ENCODE peak calls at places on chromosomes 13 and 19, in six cellular contexts. One of them, this sample, is unnamed.

GRCh38 chr13:75872970-75873369 is 236.8 kb downstream of the LMO7 start:
- DNase-seq in heart right ventricle: no peak
- DNase-seq in A549: no peak
- DNase-seq in hepatocyte: no peak
- DNase-seq in IMR-90: no peak
- DNase-seq in OCI-LY7: no peak
- DNase-seq in this sample: no peak

GRCh38 chr19:58538257-58539168 is 5.4 kb upstream of the TRIM28 start:
- DNase-seq in heart right ventricle: peak; percentile 54
- DNase-seq in A549: no peak
- DNase-seq in hepatocyte: peak; percentile 83
- DNase-seq in IMR-90: no peak
- DNase-seq in OCI-LY7: no peak
- DNase-seq in this sample: no peak

GRCh38 chr19:6811906-6812305 is 39.4 kb downstream of the VAV1 start:
- DNase-seq in heart right ventricle: no peak
- DNase-seq in A549: peak; percentile 82
- DNase-seq in hepatocyte: peak; percentile 15
- DNase-seq in IMR-90: peak; percentile 39
- DNase-seq in OCI-LY7: peak; percentile 58
- DNase-seq in this sample: no peak

GRCh38 chr19:51621178-51621577 is 9.0 kb downstream of the SIGLEC5 start:
- DNase-seq in heart right ventricle: no peak
- DNase-seq in A549: no peak
- DNase-seq in hepatocyte: no peak
- DNase-seq in IMR-90: no peak
- DNase-seq in OCI-LY7: peak; percentile 65
- DNase-seq in this sample: no peak

GRCh38 chr13:44407379-44407778 is 33.8 kb downstream of the SERP2 start:
- DNase-seq in heart right ventricle: no peak
- DNase-seq in A549: no peak
- DNase-seq in hepatocyte: no peak
- DNase-seq in IMR-90: no peak
- DNase-seq in OCI-LY7: no peak
- DNase-seq in this sample: no peak

GRCh38 chr13:42760949-42761348 is 20.4 kb upstream of the FAM216B start:
- DNase-seq in heart right ventricle: no peak
- DNase-seq in A549: no peak
- DNase-seq in hepatocyte: peak; percentile 10
- DNase-seq in IMR-90: peak; percentile 70
- DNase-seq in OCI-LY7: no peak
- DNase-seq in this sample: no peak

GRCh38 chr19:7515091-7515470 is 822 bp upstream of the ZNF358 start:
- DNase-seq in heart right ventricle: no peak
- DNase-seq in A549: no peak
- DNase-seq in hepatocyte: peak; percentile 36
- DNase-seq in IMR-90: peak; percentile 66
- DNase-seq in OCI-LY7: no peak
- DNase-seq in this sample: no peak

GRCh38 chr13:58852076-58852475 is 1220.5 kb downstream of the PCDH17 start:
- DNase-seq in heart right ventricle: no peak
- DNase-seq in A549: no peak
- DNase-seq in hepatocyte: no peak
- DNase-seq in IMR-90: no peak
- DNase-seq in OCI-LY7: no peak
- DNase-seq in this sample: no peak

GRCh38 chr19:35753634-35754364 is 3.0 kb downstream of the HSPB6 start:
- DNase-seq in heart right ventricle: no peak
- DNase-seq in A549: no peak
- DNase-seq in hepatocyte: no peak
- DNase-seq in IMR-90: no peak
- DNase-seq in OCI-LY7: no peak
- DNase-seq in this sample: no peak

GRCh38 chr19:13978306-13978705 is 26.0 kb downstream of the DCAF15 start:
- DNase-seq in heart right ventricle: peak; percentile 89
- DNase-seq in A549: no peak
- DNase-seq in hepatocyte: peak; percentile 90
- DNase-seq in IMR-90: no peak
- DNase-seq in OCI-LY7: peak; percentile 45
- DNase-seq in this sample: no peak

GRCh38 chr13:82947121-82948077 is 934.9 kb downstream of the SLITRK1 start:
- DNase-seq in heart right ventricle: no peak
- DNase-seq in A549: peak; percentile 43
- DNase-seq in hepatocyte: no peak
- DNase-seq in IMR-90: peak; percentile 2
- DNase-seq in OCI-LY7: no peak
- DNase-seq in this sample: no peak

GRCh38 chr19:34482380-34483250 is 1.1 kb downstream of the WTIP start:
- DNase-seq in heart right ventricle: peak; percentile 40
- DNase-seq in A549: peak; percentile 64
- DNase-seq in hepatocyte: peak; percentile 60
- DNase-seq in IMR-90: peak; percentile 37
- DNase-seq in OCI-LY7: no peak
- DNase-seq in this sample: no peak
- H3K4me3 ChIP-seq in heart right ventricle: peak overlapping the region; percentile 86
- H3K4me3 ChIP-seq in A549: peak overlapping the region; percentile 83
- H3K4me3 ChIP-seq in hepatocyte: peak overlapping the region; percentile 65
- H3K4me3 ChIP-seq in IMR-90: peak overlapping the region; percentile 78
- H3K4me3 ChIP-seq in OCI-LY7: no peak overlapping the region
- H3K4me3 ChIP-seq in this sample: peak overlapping the region; percentile 78

GRCh38 chr13:113390874-113391497 is 27.1 kb upstream of the GRTP1 start:
- DNase-seq in heart right ventricle: no peak
- DNase-seq in A549: no peak
- DNase-seq in hepatocyte: no peak
- DNase-seq in IMR-90: no peak
- DNase-seq in OCI-LY7: no peak
- DNase-seq in this sample: no peak
- TF ChIP-seq CTCF in heart right ventricle: no peak
- TF ChIP-seq CTCF in A549: no peak
- TF ChIP-seq CTCF in hepatocyte: no peak
- TF ChIP-seq CTCF in IMR-90: no peak
- TF ChIP-seq CTCF in OCI-LY7: no peak
- TF ChIP-seq CTCF in this sample: no peak

GRCh38 chr19:56837892-56838679 is 2.4 kb downstream of the PEG3 start:
- DNase-seq in heart right ventricle: peak; percentile 75
- DNase-seq in A549: no peak
- DNase-seq in hepatocyte: no peak
- DNase-seq in IMR-90: no peak
- DNase-seq in OCI-LY7: no peak
- DNase-seq in this sample: no peak

GRCh38 chr19:56838680-56838929 is 1.9 kb downstream of the PEG3 start:
- DNase-seq in heart right ventricle: no peak
- DNase-seq in A549: no peak
- DNase-seq in hepatocyte: no peak
- DNase-seq in IMR-90: no peak
- DNase-seq in OCI-LY7: no peak
- DNase-seq in this sample: no peak

GRCh38 chr19:56837004-56837403 is 3.5 kb downstream of the PEG3 start:
- DNase-seq in heart right ventricle: no peak
- DNase-seq in A549: no peak
- DNase-seq in hepatocyte: no peak
- DNase-seq in IMR-90: no peak
- DNase-seq in OCI-LY7: no peak
- DNase-seq in this sample: no peak

GRCh38 chr19:56836059-56836458 is 4.5 kb downstream of the PEG3 start:
- DNase-seq in heart right ventricle: no peak
- DNase-seq in A549: no peak
- DNase-seq in hepatocyte: no peak
- DNase-seq in IMR-90: no peak
- DNase-seq in OCI-LY7: no peak
- DNase-seq in this sample: no peak

DNA sequence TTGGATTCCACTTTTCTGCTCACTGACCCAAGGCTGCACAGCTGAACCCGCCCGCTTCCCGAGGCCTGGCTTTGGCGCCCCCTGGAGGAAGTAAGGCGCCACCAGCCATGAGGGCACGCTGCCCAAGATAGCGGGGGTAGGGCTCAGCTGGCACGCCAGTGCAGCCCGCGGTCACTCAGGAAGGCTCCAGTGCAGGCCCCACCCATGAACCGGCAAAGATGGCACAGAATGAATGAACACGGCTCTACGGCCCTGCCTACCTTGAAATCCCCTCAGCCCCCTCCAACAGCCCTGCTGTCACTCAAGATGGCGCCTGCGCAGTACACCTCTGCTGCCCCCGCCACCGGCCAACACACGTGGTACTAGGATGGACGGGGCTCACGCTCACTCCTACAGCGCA is 3.0 kb downstream of the PEG3 start:
- DNase-seq in heart right ventricle: peak; percentile 76
- DNase-seq in A549: no peak
- DNase-seq in hepatocyte: no peak
- DNase-seq in IMR-90: no peak
- DNase-seq in OCI-LY7: no peak
- DNase-seq in this sample: no peak
- H3K4me3 ChIP-seq in heart right ventricle: peak overlapping the region; percentile 70
- H3K4me3 ChIP-seq in A549: no peak overlapping the region
- H3K4me3 ChIP-seq in hepatocyte: no peak overlapping the region
- H3K4me3 ChIP-seq in IMR-90: no peak overlapping the region
- H3K4me3 ChIP-seq in OCI-LY7: no peak overlapping the region
- H3K4me3 ChIP-seq in this sample: no peak overlapping the region

DNA sequence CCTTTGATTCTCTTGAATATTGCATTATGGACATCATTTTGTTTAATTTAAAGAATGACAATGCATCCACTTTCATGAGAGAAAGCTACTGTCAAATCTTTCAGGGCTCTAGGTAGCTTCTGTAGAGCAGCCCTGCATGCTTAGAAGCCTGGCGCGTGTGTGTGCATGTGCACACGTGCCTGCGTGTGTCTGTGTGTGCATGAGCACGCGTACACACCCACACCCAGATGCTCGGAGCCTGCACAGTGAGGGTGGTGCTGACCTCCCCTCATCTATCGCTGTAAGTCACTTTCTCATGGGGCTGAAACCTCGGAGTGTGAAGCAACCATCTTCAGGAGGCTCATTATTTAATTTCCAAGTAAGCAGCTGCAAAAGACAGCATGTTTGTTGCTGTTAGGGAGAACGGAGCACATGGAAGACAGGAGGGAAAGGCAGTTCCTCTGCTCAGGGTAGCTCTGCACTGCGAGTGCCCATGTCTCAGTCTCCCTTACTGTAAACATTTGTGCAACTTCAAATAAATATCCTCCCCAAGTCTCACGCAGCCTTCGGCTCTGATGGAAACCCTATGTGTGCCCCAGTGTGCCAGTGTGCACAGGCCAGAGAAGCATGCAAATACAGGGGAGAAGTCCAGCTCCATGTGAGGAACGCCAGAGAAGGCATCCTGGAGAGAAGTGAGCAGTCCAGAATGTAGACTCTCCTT is 22.8 kb downstream of the TSHZ3 start:
- DNase-seq in heart right ventricle: no peak
- DNase-seq in A549: no peak
- DNase-seq in hepatocyte: no peak
- DNase-seq in IMR-90: peak; percentile 80
- DNase-seq in OCI-LY7: no peak
- DNase-seq in this sample: no peak
- TF ChIP-seq CTCF in heart right ventricle: no peak
- TF ChIP-seq CTCF in A549: no peak
- TF ChIP-seq CTCF in hepatocyte: no peak
- TF ChIP-seq CTCF in IMR-90: no peak
- TF ChIP-seq CTCF in OCI-LY7: no peak
- TF ChIP-seq CTCF in this sample: no peak